ENCODE peak calls at places on chromosomes 11 and 22, in seven cellular contexts. V, L, G, U, I, Y and D are unnamed samples.

GRCh38 chr22:42688241-42688913 is 32.3 kb downstream of the A4GALT start:
- DNase-seq in Y (peak), I (peak), L (peak), U (peak), G (peak), V (peak), D (peak)

GRCh38 chr11:5154657-5155056 is at the start of gene OR52A1:
- DNase-seq in U (no peak), Y (no peak), I (no peak), L (no peak), V (no peak), G (no peak), D (no peak)

GRCh38 chr11:2747236-2748015 is 47.6 kb upstream of the KCNQ1OT1 start:
- DNase-seq in L (no peak), Y (no peak), V (no peak), U (no peak), G (no peak), I (peak), D (no peak)

GRCh38 chr11:123231263-123231662 is 36.2 kb upstream of the CLMP start:
- DNase-seq in V (peak), G (no peak), L (no peak), Y (no peak), U (peak), I (no peak), D (no peak)

GRCh38 chr22:20438678-20439492 is 1.3 kb upstream of the SCARF2 start:
- DNase-seq in G (no peak), I (peak), V (peak), L (no peak), Y (no peak), U (peak), D (no peak)

GRCh38 chr22:39290724-39291161 is 28.7 kb downstream of the RPL3 start:
- DNase-seq in I (peak), G (peak), Y (peak), L (no peak), U (peak), V (peak), D (peak)

GRCh38 chr11:45150943-45151342 is 4.5 kb downstream of the PRDM11 start:
- DNase-seq in G (no peak), Y (no peak), I (no peak), L (no peak), V (no peak), U (no peak), D (no peak)

GRCh38 chr11:62497132-62497915 is 49.3 kb downstream of the AHNAK start:
- DNase-seq in I (no peak), U (peak), G (no peak), V (peak), L (peak), Y (no peak), D (peak)

GRCh38 chr11:61854966-61855714 is 27.0 kb downstream of the FADS2 start:
- DNase-seq in V (no peak), L (no peak), G (no peak), I (no peak), Y (no peak), U (no peak), D (no peak)

GRCh38 chr22:22770280-22770871 is 117.2 kb upstream of the IGLL5 start:
- DNase-seq in V (peak), Y (peak), U (peak), L (peak), G (peak), I (no peak), D (peak)

GRCh38 chr11:45644981-45645889 is 20.2 kb downstream of the CHST1 start:
- DNase-seq in Y (no peak), L (no peak), I (no peak), U (no peak), G (no peak), V (no peak), D (no peak)

GRCh38 chr22:17754233-17754925 is 19.9 kb downstream of the BID start:
- DNase-seq in I (peak), V (no peak), G (no peak), Y (no peak), U (peak), L (no peak), D (no peak)

GRCh38 chr22:37211853-37212173 is 464 bp downstream of the SSTR3 start:
- DNase-seq in G (no peak), L (no peak), I (no peak), U (no peak), Y (no peak), V (no peak), D (no peak)

GRCh38 chr11:60915250-60915914 is 1.4 kb downstream of the TMEM109 start:
- DNase-seq in L (peak), U (peak), I (peak), G (peak), V (no peak), Y (peak), D (peak)

GRCh38 chr11:96339704-96340554 is 3.1 kb downstream of the MAML2 start:
- DNase-seq in L (no peak), G (no peak), I (peak), Y (peak), U (no peak), V (no peak), D (no peak)

GRCh38 chr11:71489311-71490043 is 36.5 kb downstream of the NADSYN1 start:
- DNase-seq in U (peak), V (no peak), G (no peak), Y (peak), I (no peak), L (no peak), D (peak)

GRCh38 chr22:29030618-29031235 is 30.9 kb downstream of the C22orf31 start:
- DNase-seq in U (peak), Y (peak), L (peak), G (peak), V (peak), I (peak), D (peak)

GRCh38 chr11:81673001-81673400 is 1060.7 kb downstream of the FAM181B start:
- DNase-seq in V (no peak), Y (no peak), G (no peak), U (no peak), I (no peak), L (no peak), D (no peak)

GRCh38 chr22:17086750-17087149 is 1.9 kb downstream of the IL17RA start:
- DNase-seq in Y (no peak), U (no peak), G (no peak), I (no peak), V (no peak), L (no peak), D (no peak)

GRCh38 chr22:50528682-50529415 is 963 bp downstream of the TYMP start:
- DNase-seq in L (peak), G (no peak), V (no peak), U (no peak), I (peak), Y (no peak), D (no peak)

GRCh38 chr11:131694526-131695424 is 324.4 kb downstream of the NTM start:
- DNase-seq in U (peak), V (peak), I (peak), L (peak), G (peak), Y (peak), D (peak)

GRCh38 chr22:25741692-25742626 is at the start of gene MYO18B:
- DNase-seq in L (no peak), Y (no peak), G (no peak), V (no peak), U (no peak), I (peak), D (no peak)

GRCh38 chr22:43826142-43827093 is 14.3 kb upstream of the EFCAB6 start:
- DNase-seq in V (no peak), Y (no peak), U (peak), I (no peak), G (no peak), L (no peak), D (peak)

GRCh38 chr11:65041206-65042035 is at the start of gene SAC3D1:
- DNase-seq in G (no peak), I (no peak), L (peak), V (no peak), U (no peak), Y (no peak), D (peak)
- TF ChIP-seq POLR2A in G (no peak), I (no peak), L (no peak), V (peak), U (peak), Y (no peak), D (no peak)

DNA sequence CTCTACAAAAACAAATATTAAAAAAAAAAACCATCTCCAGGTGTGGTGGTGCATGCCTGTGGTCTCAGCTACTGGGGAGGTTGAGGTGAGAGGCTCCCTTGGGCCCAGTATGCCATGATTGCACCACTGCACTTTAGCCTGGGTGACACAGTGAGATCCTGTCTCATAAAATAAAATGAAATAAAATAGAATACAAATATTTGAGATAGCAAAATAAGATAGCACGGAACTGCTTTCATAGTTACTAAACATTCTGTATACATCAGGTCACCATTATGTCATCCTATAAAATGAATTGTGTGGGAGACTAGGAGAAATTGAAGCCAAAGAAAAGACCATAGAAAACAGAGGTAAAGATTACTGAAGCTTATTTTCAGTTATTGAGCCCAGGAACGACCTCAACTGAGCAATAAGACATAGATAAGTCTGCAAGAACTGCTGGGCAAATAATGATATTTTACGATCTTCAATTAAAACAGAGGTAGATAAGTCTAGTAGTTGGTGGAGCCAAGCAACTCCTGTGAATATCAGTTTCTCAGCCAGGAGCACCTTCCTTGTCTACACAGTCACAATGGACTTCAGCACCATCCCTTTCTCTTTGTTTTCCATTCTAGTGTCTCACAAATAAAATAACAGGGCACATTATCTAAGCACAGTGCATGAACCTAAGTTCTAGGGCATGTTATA is 9.9 kb downstream of the OR5M11 start:
- DNase-seq in L (peak), G (no peak), U (no peak), V (no peak), Y (no peak), I (no peak), D (no peak)
- H3K4me3 ChIP-seq in L (no peak), G (no peak), U (no peak), V (no peak), Y (no peak), I (no peak), D (no peak)

GRCh38 chr11:58286249-58286648 is 18.2 kb upstream of the OR10W1 start:
- DNase-seq in V (peak), U (peak), Y (no peak), L (peak), G (no peak), I (no peak), D (no peak)
- TF ChIP-seq CTCF in V (peak), U (peak), Y (no peak), L (peak), G (no peak), I (peak), D (no peak)

GRCh38 chr11:124961972-124962609 is 8.1 kb downstream of the CCDC15 start:
- DNase-seq in L (no peak), U (peak), I (no peak), G (peak), V (peak), Y (no peak), D (no peak)
- TF ChIP-seq POLR2A in L (no peak), U (no peak), I (no peak), G (no peak), V (no peak), Y (no peak), D (no peak)

GRCh38 chr11:105609341-105609781 is 512 bp upstream of the GRIA4 start:
- DNase-seq in I (no peak), U (no peak), L (no peak), Y (no peak), V (peak), G (no peak), D (no peak)
- H3K4me3 ChIP-seq in I (no peak), U (no peak), L (peak), Y (no peak), V (no peak), G (peak), D (peak)